ENCODE peak calls at places on chromosomes 1 and 21, in four cellular contexts. T is A549; G is stimulated activated CD8-positive, alpha-beta memory T cell treated with anti-CD3 and anti-CD28 coated beads, Interleukin-15, amount 100 ng/mL, for 24 hours; E is GM20000. P is an unnamed sample.

GRCh38 chr1:198620951-198621824 is 17.7 kb upstream of the PTPRC start:
- DNase-seq in T (no peak), G (no peak), E (peak; percentile 39), P (no peak)

GRCh38 chr1:178093150-178093957 is 550 bp upstream of the RASAL2 start:
- DNase-seq in E (peak; percentile 95), T (peak; percentile 98), G (no peak), P (peak; percentile 92)

GRCh38 chr1:4690951-4691675 is 36.7 kb downstream of the AJAP1 start:
- DNase-seq in T (peak; percentile 15), E (no peak), G (no peak), P (no peak)

GRCh38 chr1:2126331-2127180 is 68.0 kb downstream of the FAAP20 start:
- DNase-seq in E (no peak), G (no peak), T (no peak), P (no peak)

GRCh38 chr1:70353641-70354331 is 736 bp downstream of the ANKRD13C start:
- DNase-seq in G (peak; percentile 7), E (peak; percentile 15), T (peak; percentile 14), P (peak; percentile 42)

GRCh38 chr1:32639489-32640075 is 10.8 kb downstream of the ZBTB8OS start:
- DNase-seq in E (no peak), T (no peak), G (no peak), P (no peak)

GRCh38 chr1:68442822-68443556 is 6.8 kb downstream of the RPE65 start:
- DNase-seq in E (peak; percentile 23), G (no peak), T (peak; percentile 31), P (peak; percentile 48)

GRCh38 chr1:60345621-60346020 is 272.1 kb upstream of the C1orf87 start:
- DNase-seq in E (no peak), G (no peak), T (no peak), P (no peak)

GRCh38 chr21:41877901-41878830 is 978 bp downstream of the PRDM15 start:
- DNase-seq in G (no peak), E (peak; percentile 69), T (no peak), P (peak; percentile 56)

GRCh38 chr1:6185635-6186382 is 5.7 kb upstream of the CHD5 start:
- DNase-seq in E (peak; percentile 35), T (no peak), G (no peak), P (no peak)

GRCh38 chr1:184883304-184883815 is 90.9 kb downstream of the NIBAN1 start:
- DNase-seq in E (no peak), T (no peak), G (no peak), P (no peak)

GRCh38 chr21:43355196-43355924 is 71.6 kb downstream of the SIK1 start:
- DNase-seq in T (no peak), G (no peak), E (no peak), P (no peak)

GRCh38 chr1:244283772-244284171 is 167.9 kb downstream of the ADSS2 start:
- DNase-seq in E (no peak), T (no peak), G (no peak), P (no peak)

GRCh38 chr1:240888787-240889048 is 276.8 kb upstream of the GREM2 start:
- DNase-seq in E (no peak), G (no peak), T (no peak), P (no peak)